ENCODE peak calls at places on chromosomes 12 and 14, in five cellular contexts. One of them, this sample, is unnamed.

GRCh38 chr14:91681893-91682563 is 49.9 kb downstream of the CATSPERB start:
- DNase-seq in endodermal cell: no peak
- DNase-seq in BE2C: no peak
- DNase-seq in left lung: no peak
- DNase-seq in DND-41: no peak
- DNase-seq in this sample: no peak

GRCh38 chr12:68324531-68324930 is 7.6 kb downstream of the MDM1 start:
- DNase-seq in endodermal cell: no peak
- DNase-seq in BE2C: no peak
- DNase-seq in left lung: no peak
- DNase-seq in DND-41: no peak
- DNase-seq in this sample: no peak

GRCh38 chr12:45638386-45638785 is 91.1 kb upstream of the ARID2 start:
- DNase-seq in endodermal cell: no peak
- DNase-seq in BE2C: no peak
- DNase-seq in left lung: no peak
- DNase-seq in DND-41: no peak
- DNase-seq in this sample: no peak

GRCh38 chr14:32933943-32934890 is 4.5 kb upstream of the NPAS3 start:
- DNase-seq in endodermal cell: peak; percentile 82
- DNase-seq in BE2C: peak; percentile 48
- DNase-seq in left lung: no peak
- DNase-seq in DND-41: no peak
- DNase-seq in this sample: no peak

GRCh38 chr12:123293178-123293760 is 21.6 kb upstream of the CDK2AP1 start:
- DNase-seq in endodermal cell: no peak
- DNase-seq in BE2C: no peak
- DNase-seq in left lung: no peak
- DNase-seq in DND-41: no peak
- DNase-seq in this sample: no peak

GRCh38 chr12:123389560-123390351 is 5.8 kb downstream of the KMT5A start:
- DNase-seq in endodermal cell: peak; percentile 86
- DNase-seq in BE2C: peak; percentile 44
- DNase-seq in left lung: peak; percentile 76
- DNase-seq in DND-41: peak; percentile 33
- DNase-seq in this sample: peak; percentile 15

GRCh38 chr14:92944976-92945375 is 22.0 kb downstream of the CHGA start:
- DNase-seq in endodermal cell: no peak
- DNase-seq in BE2C: peak; percentile 74
- DNase-seq in left lung: no peak
- DNase-seq in DND-41: no peak
- DNase-seq in this sample: no peak

GRCh38 chr14:68968051-68968450 is 11.1 kb downstream of the ACTN1 start:
- DNase-seq in endodermal cell: peak; percentile 38
- DNase-seq in BE2C: no peak
- DNase-seq in left lung: no peak
- DNase-seq in DND-41: no peak
- DNase-seq in this sample: peak; percentile 84

GRCh38 chr14:104281768-104282301 is 143.4 kb downstream of the KIF26A start:
- DNase-seq in endodermal cell: no peak
- DNase-seq in BE2C: peak; percentile 4
- DNase-seq in left lung: peak; percentile 20
- DNase-seq in DND-41: no peak
- DNase-seq in this sample: no peak

GRCh38 chr14:73591690-73592448 is at the start of gene ACOT4:
- DNase-seq in endodermal cell: peak; percentile 73
- DNase-seq in BE2C: no peak
- DNase-seq in left lung: peak; percentile 45
- DNase-seq in DND-41: no peak
- DNase-seq in this sample: peak; percentile 69

GRCh38 chr14:86712176-86712575 is 1182.2 kb downstream of the FLRT2 start:
- DNase-seq in endodermal cell: no peak
- DNase-seq in BE2C: no peak
- DNase-seq in left lung: no peak
- DNase-seq in DND-41: no peak
- DNase-seq in this sample: no peak

GRCh38 chr12:124581299-124581698 is 13.9 kb upstream of the NCOR2 start:
- DNase-seq in endodermal cell: no peak
- DNase-seq in BE2C: no peak
- DNase-seq in left lung: no peak
- DNase-seq in DND-41: no peak
- DNase-seq in this sample: no peak

GRCh38 chr12:14777271-14777670 is 26.0 kb downstream of the WBP11 start:
- DNase-seq in endodermal cell: peak; percentile 51
- DNase-seq in BE2C: peak; percentile 54
- DNase-seq in left lung: no peak
- DNase-seq in DND-41: no peak
- DNase-seq in this sample: no peak

GRCh38 chr12:13211191-13211858 is 14.8 kb downstream of the EMP1 start:
- DNase-seq in endodermal cell: no peak
- DNase-seq in BE2C: no peak
- DNase-seq in left lung: no peak
- DNase-seq in DND-41: no peak
- DNase-seq in this sample: no peak

GRCh38 chr14:88301381-88301780 is 21.7 kb downstream of the KCNK10 start:
- DNase-seq in endodermal cell: no peak
- DNase-seq in BE2C: no peak
- DNase-seq in left lung: no peak
- DNase-seq in DND-41: no peak
- DNase-seq in this sample: no peak

GRCh38 chr12:42145197-42145549 is 499 bp upstream of the GXYLT1 start:
- DNase-seq in endodermal cell: no peak
- DNase-seq in BE2C: no peak
- DNase-seq in left lung: no peak
- DNase-seq in DND-41: no peak
- DNase-seq in this sample: no peak

GRCh38 chr14:68757618-68758081 is 35.2 kb downstream of the ZFP36L1 start:
- DNase-seq in endodermal cell: no peak
- DNase-seq in BE2C: no peak
- DNase-seq in left lung: peak; percentile 80
- DNase-seq in DND-41: peak; percentile 28
- DNase-seq in this sample: no peak

GRCh38 chr12:15883536-15883935 is 1.3 kb downstream of the STRAP start:
- DNase-seq in endodermal cell: no peak
- DNase-seq in BE2C: no peak
- DNase-seq in left lung: no peak
- DNase-seq in DND-41: no peak
- DNase-seq in this sample: no peak

GRCh38 chr14:105028251-105028927 is 7.5 kb upstream of the CDCA4 start:
- DNase-seq in endodermal cell: no peak
- DNase-seq in BE2C: no peak
- DNase-seq in left lung: no peak
- DNase-seq in DND-41: no peak
- DNase-seq in this sample: no peak

GRCh38 chr12:111436266-111436665 is 30.5 kb downstream of the SH2B3 start:
- DNase-seq in endodermal cell: peak; percentile 58
- DNase-seq in BE2C: no peak
- DNase-seq in left lung: no peak
- DNase-seq in DND-41: no peak
- DNase-seq in this sample: no peak

GRCh38 chr14:78700236-78700635 is 530.1 kb downstream of the NRXN3 start:
- DNase-seq in endodermal cell: no peak
- DNase-seq in BE2C: no peak
- DNase-seq in left lung: no peak
- DNase-seq in DND-41: no peak
- DNase-seq in this sample: no peak

GRCh38 chr12:118850244-118850825 is 131.0 kb upstream of the SRRM4 start:
- DNase-seq in endodermal cell: peak; percentile 92
- DNase-seq in BE2C: peak; percentile 58
- DNase-seq in left lung: no peak
- DNase-seq in DND-41: peak; percentile 21
- DNase-seq in this sample: no peak

GRCh38 chr12:48973531-48973930 is 2.0 kb upstream of the WNT10B start:
- DNase-seq in endodermal cell: peak; percentile 68
- DNase-seq in BE2C: no peak
- DNase-seq in left lung: no peak
- DNase-seq in DND-41: no peak
- DNase-seq in this sample: no peak

GRCh38 chr12:6444031-6444430 is 724 bp upstream of the CD27 start:
- DNase-seq in endodermal cell: no peak
- DNase-seq in BE2C: no peak
- DNase-seq in left lung: no peak
- DNase-seq in DND-41: no peak
- DNase-seq in this sample: no peak

GRCh38 chr12:96489392-96490056 is at the start of gene CFAP54:
- DNase-seq in endodermal cell: peak; percentile 99
- DNase-seq in BE2C: peak; percentile 93
- DNase-seq in left lung: peak; percentile 93
- DNase-seq in DND-41: peak; percentile 92
- DNase-seq in this sample: peak; percentile 95

GRCh38 chr12:34597548-34598351 is 575.5 kb downstream of the ALG10 start:
- DNase-seq in endodermal cell: no peak
- DNase-seq in BE2C: peak; percentile 1
- DNase-seq in left lung: no peak
- DNase-seq in DND-41: no peak
- DNase-seq in this sample: no peak

GRCh38 chr14:104536942-104537612 is 42.5 kb upstream of the C14orf180 start:
- DNase-seq in endodermal cell: peak; percentile 46
- DNase-seq in BE2C: no peak
- DNase-seq in left lung: peak; percentile 32
- DNase-seq in DND-41: no peak
- DNase-seq in this sample: no peak

GRCh38 chr12:117854339-117855012 is 114.3 kb downstream of the KSR2 start:
- DNase-seq in endodermal cell: peak; percentile 97
- DNase-seq in BE2C: peak; percentile 75
- DNase-seq in left lung: peak; percentile 37
- DNase-seq in DND-41: peak; percentile 63
- DNase-seq in this sample: peak; percentile 17

GRCh38 chr12:50174971-50175715 is 8.0 kb upstream of the CERS5 start:
- DNase-seq in endodermal cell: no peak
- DNase-seq in BE2C: peak; percentile 34
- DNase-seq in left lung: no peak
- DNase-seq in DND-41: no peak
- DNase-seq in this sample: peak; percentile 67

GRCh38 chr12:53844989-53845836 is 93.4 kb upstream of the HOXC13 start:
- DNase-seq in endodermal cell: no peak
- DNase-seq in BE2C: no peak
- DNase-seq in left lung: no peak
- DNase-seq in DND-41: no peak
- DNase-seq in this sample: no peak

GRCh38 chr12:6950944-6951540 is at the start of gene PTPN6:
- DNase-seq in endodermal cell: no peak
- DNase-seq in BE2C: no peak
- DNase-seq in left lung: peak; percentile 88
- DNase-seq in DND-41: peak; percentile 48
- DNase-seq in this sample: peak; percentile 54

GRCh38 chr12:11881835-11882234 is 188.9 kb upstream of the BCL2L14 start:
- DNase-seq in endodermal cell: no peak
- DNase-seq in BE2C: no peak
- DNase-seq in left lung: no peak
- DNase-seq in DND-41: no peak
- DNase-seq in this sample: no peak

GRCh38 chr12:11879306-11879705 is 191.4 kb upstream of the BCL2L14 start:
- DNase-seq in endodermal cell: no peak
- DNase-seq in BE2C: no peak
- DNase-seq in left lung: no peak
- DNase-seq in DND-41: no peak
- DNase-seq in this sample: no peak

GRCh38 chr12:11877869-11878780 is 192.6 kb upstream of the BCL2L14 start:
- DNase-seq in endodermal cell: peak; percentile 71
- DNase-seq in BE2C: peak; percentile 24
- DNase-seq in left lung: no peak
- DNase-seq in DND-41: peak; percentile 45
- DNase-seq in this sample: no peak

GRCh38 chr12:11882301-11883019 is 188.3 kb upstream of the BCL2L14 start:
- DNase-seq in endodermal cell: no peak
- DNase-seq in BE2C: no peak
- DNase-seq in left lung: no peak
- DNase-seq in DND-41: no peak
- DNase-seq in this sample: no peak

GRCh38 chr12:11880424-11880823 is 190.3 kb upstream of the BCL2L14 start:
- DNase-seq in endodermal cell: no peak
- DNase-seq in BE2C: no peak
- DNase-seq in left lung: no peak
- DNase-seq in DND-41: no peak
- DNase-seq in this sample: no peak
- H3K4me1 ChIP-seq in endodermal cell: peaks cover 7% of the 10 kb centered on the region
- H3K4me1 ChIP-seq in BE2C: peaks cover 16% of the 10 kb centered on the region
- H3K4me1 ChIP-seq in left lung: peaks cover 20% of the 10 kb centered on the region
- H3K4me1 ChIP-seq in DND-41: peaks cover 41% of the 10 kb centered on the region
- H3K4me1 ChIP-seq in this sample: peaks cover 22% of the 10 kb centered on the region

GRCh38 chr14:100406505-100407131 is 83.5 kb downstream of the SLC25A47 start:
- DNase-seq in endodermal cell: no peak
- DNase-seq in BE2C: no peak
- DNase-seq in left lung: no peak
- DNase-seq in DND-41: peak; percentile 94
- DNase-seq in this sample: peak; percentile 29

GRCh38 chr14:100409016-100409385 is 85.9 kb downstream of the SLC25A47 start:
- DNase-seq in endodermal cell: no peak
- DNase-seq in BE2C: peak; percentile 72
- DNase-seq in left lung: no peak
- DNase-seq in DND-41: no peak
- DNase-seq in this sample: no peak

GRCh38 chr14:100407376-100408102 is 84.4 kb downstream of the SLC25A47 start:
- DNase-seq in endodermal cell: no peak
- DNase-seq in BE2C: no peak
- DNase-seq in left lung: no peak
- DNase-seq in DND-41: peak; percentile 54
- DNase-seq in this sample: no peak

GRCh38 chr14:100408350-100409015 is 85.3 kb downstream of the SLC25A47 start:
- DNase-seq in endodermal cell: no peak
- DNase-seq in BE2C: no peak
- DNase-seq in left lung: peak; percentile 60
- DNase-seq in DND-41: peak; percentile 35
- DNase-seq in this sample: no peak

GRCh38 chr14:100410056-100410565 is 87.0 kb downstream of the SLC25A47 start:
- DNase-seq in endodermal cell: peak; percentile 72
- DNase-seq in BE2C: no peak
- DNase-seq in left lung: no peak
- DNase-seq in DND-41: no peak
- DNase-seq in this sample: no peak
- H3K27me3 ChIP-seq in endodermal cell: no peaks in the 10 kb centered on the region
- H3K27me3 ChIP-seq in BE2C: no peaks in the 10 kb centered on the region
- H3K27me3 ChIP-seq in left lung: no peaks in the 10 kb centered on the region
- H3K27me3 ChIP-seq in DND-41: no peaks in the 10 kb centered on the region
- H3K27me3 ChIP-seq in this sample: no peaks in the 10 kb centered on the region

GRCh38 chr12:120903818-120904773 is at the start of gene SPPL3:
- DNase-seq in endodermal cell: peak; percentile 99
- DNase-seq in BE2C: peak; percentile 97
- DNase-seq in left lung: peak; percentile 93
- DNase-seq in DND-41: peak; percentile 96
- DNase-seq in this sample: peak; percentile 85
- H3K4me3 ChIP-seq in endodermal cell: peak within 1 kb of the TSS; percentile 82
- H3K4me3 ChIP-seq in BE2C: peak within 1 kb of the TSS; percentile 90
- H3K4me3 ChIP-seq in left lung: peak within 1 kb of the TSS; percentile 96
- H3K4me3 ChIP-seq in DND-41: peak within 1 kb of the TSS; percentile 83
- H3K4me3 ChIP-seq in this sample: peak within 1 kb of the TSS; percentile 55

DNA sequence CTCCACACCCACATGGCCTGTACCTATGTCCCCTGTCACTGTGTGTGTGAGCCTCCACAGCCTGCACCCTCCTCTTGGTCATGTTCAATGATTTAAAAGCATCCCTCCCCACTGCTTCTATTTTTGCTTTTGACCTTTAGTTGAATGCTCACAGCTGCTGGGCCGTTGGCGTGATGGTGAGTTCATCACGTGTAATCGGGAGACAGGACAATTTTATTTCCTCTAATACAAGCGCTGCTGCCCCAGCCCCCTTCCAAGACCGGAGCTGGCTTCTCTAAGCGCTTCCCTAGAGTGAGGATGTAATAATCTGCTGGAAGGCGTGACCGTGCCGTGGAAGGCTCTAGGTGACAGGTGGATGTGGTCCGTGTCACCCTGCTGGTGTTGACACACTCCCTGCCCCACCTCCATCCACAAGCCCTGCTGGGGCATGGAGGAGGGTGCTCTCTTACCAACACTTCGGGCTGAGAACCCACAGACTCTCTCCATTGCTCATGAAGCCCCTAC is 25.4 kb downstream of the CCDC85C start:
- DNase-seq in endodermal cell: no peak
- DNase-seq in BE2C: no peak
- DNase-seq in left lung: no peak
- DNase-seq in DND-41: no peak
- DNase-seq in this sample: no peak
- H3K4me1 ChIP-seq in endodermal cell: peaks cover 51% of the 10 kb centered on the region
- H3K4me1 ChIP-seq in BE2C: peaks cover 57% of the 10 kb centered on the region
- H3K4me1 ChIP-seq in left lung: peaks cover 33% of the 10 kb centered on the region
- H3K4me1 ChIP-seq in DND-41: no peaks in the 10 kb centered on the region
- H3K4me1 ChIP-seq in this sample: no peaks in the 10 kb centered on the region